ENCODE peak calls at places on chromosome 20, in eight cellular contexts. A is dermis blood vessel endothelial cell, U is HFFc6, H is NCI-H460, O is A172, E is HuH-7, G is astrocyte of the cerebellum, K is AG09319. R is an unnamed sample.

GRCh38 chr20:50085481-50086365 is 27.2 kb downstream of the UBE2V1 start:
- DNase-seq in A (peak), U (peak), H (peak), O (peak), E (peak), G (peak), K (peak), R (peak)

GRCh38 chr20:51439160-51439689 is 103.3 kb downstream of the NFATC2 start:
- DNase-seq in A (no peak), U (no peak), H (no peak), O (no peak), E (no peak), G (no peak), K (no peak), R (no peak)

GRCh38 chr20:49853640-49854039 is 41.0 kb downstream of the SLC9A8 start:
- DNase-seq in A (peak), U (peak), H (no peak), O (peak), E (no peak), G (peak), K (no peak), R (peak)

GRCh38 chr20:32983459-32984112 is 20.6 kb downstream of the SUN5 start:
- DNase-seq in A (no peak), U (no peak), H (no peak), O (no peak), E (no peak), G (no peak), K (no peak), R (no peak)

GRCh38 chr20:1308702-1309095 is 20.2 kb downstream of the SDCBP2 start:
- DNase-seq in A (no peak), U (no peak), H (no peak), O (no peak), E (no peak), G (no peak), K (no peak), R (no peak)

GRCh38 chr20:32945710-32946221 is 58.5 kb downstream of the SUN5 start:
- DNase-seq in A (peak), U (peak), H (peak), O (peak), E (peak), G (no peak), K (no peak), R (peak)

GRCh38 chr20:49275634-49276033 is 2.2 kb downstream of the ZNFX1 start:
- DNase-seq in A (no peak), U (no peak), H (no peak), O (peak), E (no peak), G (no peak), K (no peak), R (no peak)

GRCh38 chr20:41643504-41643938 is 25.3 kb upstream of the CHD6 start:
- DNase-seq in A (peak), U (peak), H (peak), O (peak), E (peak), G (peak), K (no peak), R (peak)

GRCh38 chr20:60558491-60558890 is 600.3 kb downstream of the CDH26 start:
- DNase-seq in A (no peak), U (no peak), H (no peak), O (no peak), E (no peak), G (no peak), K (no peak), R (no peak)

GRCh38 chr20:57986776-57987175 is 241.7 kb downstream of the ANKRD60 start:
- DNase-seq in A (no peak), U (no peak), H (no peak), O (no peak), E (no peak), G (no peak), K (no peak), R (no peak)

GRCh38 chr20:50559856-50560623 is 49.9 kb downstream of the PTPN1 start:
- DNase-seq in A (no peak), U (no peak), H (no peak), O (no peak), E (no peak), G (no peak), K (no peak), R (no peak)

GRCh38 chr20:5080384-5080877 is 39.3 kb downstream of the PCNA start:
- DNase-seq in A (no peak), U (peak), H (no peak), O (peak), E (no peak), G (no peak), K (peak), R (peak)

GRCh38 chr20:62892348-62893304 is 31.0 kb upstream of the TCFL5 start:
- DNase-seq in A (no peak), U (no peak), H (no peak), O (no peak), E (no peak), G (no peak), K (no peak), R (no peak)